ENCODE peak calls at places on chromosome 18, in nine cellular contexts. S, K, I, Q, B, A, X, O and U are unnamed samples.
A peak's percentile ranks its signal among the peaks of the same experiment; 100 is the strongest.

GRCh38 chr18:49565656-49566055 is 3.8 kb downstream of the LIPG start:
- DNase-seq in S (no peak), K (peak; percentile 16), I (peak; percentile 38), Q (no peak), B (no peak), A (peak; percentile 77), X (no peak), O (peak; percentile 61), U (no peak)

GRCh38 chr18:75330308-75330707 is 97.2 kb downstream of the SMIM21 start:
- DNase-seq in S (no peak), K (no peak), I (no peak), Q (no peak), B (no peak), A (no peak), X (no peak), O (no peak), U (no peak)

GRCh38 chr18:49616618-49617328 is 54.9 kb downstream of the LIPG start:
- DNase-seq in S (no peak), K (no peak), I (no peak), Q (no peak), B (no peak), A (no peak), X (no peak), O (no peak), U (no peak)

GRCh38 chr18:49021076-49021432 is 70.3 kb upstream of the SMAD7 start:
- DNase-seq in S (no peak), K (no peak), I (no peak), Q (peak; percentile 62), B (no peak), A (no peak), X (no peak), O (no peak), U (no peak)

GRCh38 chr18:79949571-79950439 is 1.6 kb downstream of the SLC66A2 start:
- DNase-seq in S (peak; percentile 6), K (no peak), I (no peak), Q (no peak), B (no peak), A (no peak), X (peak; percentile 93), O (peak; percentile 24), U (no peak)

GRCh38 chr18:22378672-22379282 is 38.9 kb downstream of the CTAGE1 start:
- DNase-seq in S (no peak), K (peak; percentile 30), I (peak; percentile 36), Q (no peak), B (peak; percentile 67), A (peak; percentile 51), X (peak; percentile 32), O (peak; percentile 6), U (peak; percentile 33)

GRCh38 chr18:58842978-58843661 is 21.6 kb upstream of the ZNF532 start:
- DNase-seq in S (peak; percentile 33), K (no peak), I (no peak), Q (no peak), B (no peak), A (no peak), X (no peak), O (no peak), U (no peak)

GRCh38 chr18:74682998-74683311 is 85.3 kb downstream of the ZNF407 start:
- DNase-seq in S (no peak), K (peak; percentile 44), I (peak; percentile 81), Q (no peak), B (peak; percentile 3), A (no peak), X (no peak), O (peak; percentile 82), U (peak; percentile 6)

GRCh38 chr18:59353079-59353680 is 5.9 kb downstream of the LMAN1 start:
- DNase-seq in S (no peak), K (no peak), I (no peak), Q (no peak), B (peak; percentile 13), A (peak; percentile 21), X (no peak), O (no peak), U (no peak)

GRCh38 chr18:657311-657997 is at the start of gene TYMS:
- DNase-seq in S (no peak), K (peak; percentile 51), I (peak; percentile 53), Q (peak; percentile 74), B (peak; percentile 84), A (peak; percentile 53), X (peak; percentile 92), O (peak; percentile 66), U (peak; percentile 14)

GRCh38 chr18:56285387-56286055 is 352.9 kb downstream of the TXNL1 start:
- DNase-seq in S (no peak), K (peak; percentile 52), I (peak; percentile 57), Q (no peak), B (peak; percentile 41), A (no peak), X (no peak), O (peak; percentile 4), U (peak; percentile 8)

GRCh38 chr18:74540689-74541421 is 6.6 kb downstream of the CNDP1 start:
- DNase-seq in S (no peak), K (peak; percentile 28), I (no peak), Q (no peak), B (no peak), A (no peak), X (no peak), O (peak; percentile 21), U (no peak)

GRCh38 chr18:75249192-75249551 is 38.6 kb downstream of the TSHZ1 start:
- DNase-seq in S (no peak), K (no peak), I (no peak), Q (no peak), B (no peak), A (no peak), X (no peak), O (no peak), U (no peak)

GRCh38 chr18:23237524-23238151 is 102.4 kb downstream of the CABLES1 start:
- DNase-seq in S (peak; percentile 57), K (peak; percentile 41), I (peak; percentile 56), Q (peak; percentile 81), B (no peak), A (peak; percentile 64), X (no peak), O (peak; percentile 62), U (no peak)

GRCh38 chr18:52677991-52678390 is 338.0 kb downstream of the DCC start:
- DNase-seq in S (no peak), K (no peak), I (no peak), Q (no peak), B (no peak), A (no peak), X (no peak), O (no peak), U (no peak)

GRCh38 chr18:48841381-48842258 is 109.1 kb downstream of the SMAD7 start:
- DNase-seq in S (no peak), K (peak; percentile 57), I (peak; percentile 73), Q (peak; percentile 89), B (no peak), A (peak; percentile 79), X (peak; percentile 93), O (peak; percentile 86), U (no peak)

GRCh38 chr18:44715841-44716240 is 35.2 kb downstream of the SETBP1 start:
- DNase-seq in S (no peak), K (no peak), I (no peak), Q (no peak), B (no peak), A (no peak), X (no peak), O (peak; percentile 48), U (no peak)

GRCh38 chr18:12589419-12589818 is 68.5 kb downstream of the SPIRE1 start:
- DNase-seq in S (no peak), K (no peak), I (no peak), Q (no peak), B (no peak), A (no peak), X (no peak), O (no peak), U (no peak)

GRCh38 chr18:61946449-61946848 is 53.6 kb upstream of the RNF152 start:
- DNase-seq in S (no peak), K (peak; percentile 88), I (peak; percentile 59), Q (no peak), B (no peak), A (no peak), X (no peak), O (peak; percentile 69), U (peak; percentile 64)

GRCh38 chr18:40096675-40097074 is 1858.4 kb upstream of the PIK3C3 start:
- DNase-seq in S (no peak), K (no peak), I (peak; percentile 13), Q (no peak), B (no peak), A (peak; percentile 42), X (no peak), O (peak; percentile 5), U (no peak)
- TF ChIP-seq CTCF in S (no peak), K (no peak), I (no peak), Q (no peak), B (no peak), A (no peak), X (no peak), O (no peak), U (no peak)

DNA sequence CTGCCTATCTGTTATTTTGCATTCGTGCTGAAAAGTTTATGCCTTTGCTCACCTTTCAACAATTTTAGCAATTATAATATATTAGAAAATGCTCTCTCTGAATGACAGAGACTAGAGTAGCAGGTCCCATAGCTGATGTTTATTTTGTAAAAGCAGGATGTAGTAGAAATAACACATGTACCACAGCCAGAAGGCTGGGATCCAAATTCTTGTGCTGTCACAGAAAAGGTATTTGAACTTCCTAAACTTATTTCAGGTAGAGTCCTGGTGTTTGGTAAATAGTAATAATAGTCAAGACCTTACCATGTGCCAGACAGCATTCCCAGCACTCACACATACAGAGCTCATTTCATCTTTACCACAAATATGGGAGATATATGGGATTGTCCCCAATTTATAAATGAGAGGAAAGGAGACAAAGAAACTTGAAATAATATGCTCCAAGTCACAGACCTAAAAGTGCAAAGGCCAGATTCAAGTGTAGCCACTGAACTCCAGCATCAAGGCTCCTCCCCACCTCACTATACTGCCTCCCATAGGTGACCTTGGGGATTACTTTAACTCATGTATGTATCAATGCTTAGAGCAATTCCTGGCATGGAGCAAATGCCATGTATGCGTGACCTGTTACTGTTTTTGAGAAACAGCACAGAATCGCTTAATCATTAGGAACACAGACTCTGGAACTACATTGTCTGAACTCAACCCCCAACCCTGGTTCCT is 284.7 kb upstream of the RAB12 start:
- DNase-seq in S (no peak), K (no peak), I (no peak), Q (no peak), B (peak; percentile 48), A (no peak), X (no peak), O (no peak), U (no peak)
- TF ChIP-seq CTCF in S (no peak), K (no peak), I (peak; percentile 11), Q (no peak), B (peak; percentile 40), A (no peak), X (no peak), O (peak; percentile 6), U (peak; percentile 24)

DNA sequence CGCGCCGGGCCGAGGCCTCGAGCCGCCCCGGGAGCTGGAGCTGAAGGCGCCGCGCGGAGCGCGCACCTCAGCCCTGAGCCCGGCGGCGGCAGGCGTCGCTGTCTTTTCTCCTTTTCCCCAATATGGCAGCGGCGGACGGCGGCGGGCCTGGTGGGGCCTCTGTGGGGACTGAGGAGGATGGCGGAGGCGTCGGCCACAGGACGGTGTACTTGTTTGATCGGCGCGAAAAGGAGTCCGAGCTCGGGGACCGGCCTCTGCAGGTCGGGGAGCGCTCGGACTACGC is 369 bp downstream of the SMCHD1 start:
- DNase-seq in S (no peak), K (no peak), I (peak; percentile 40), Q (no peak), B (no peak), A (no peak), X (no peak), O (no peak), U (no peak)
- TF ChIP-seq CTCF in S (no peak), K (no peak), I (no peak), Q (no peak), B (no peak), A (no peak), X (no peak), O (no peak), U (peak; percentile 25)

GRCh38 chr18:65227970-65228369 is 522.8 kb upstream of the CDH7 start:
- DNase-seq in S (no peak), K (no peak), I (no peak), Q (no peak), B (peak; percentile 11), A (no peak), X (no peak), O (no peak), U (no peak)
- TF ChIP-seq CTCF in S (no peak), K (no peak), I (no peak), Q (no peak), B (peak; percentile 28), A (no peak), X (no peak), O (no peak), U (no peak)